ENCODE peak calls at places on chromosomes 5 and 9, in four cellular contexts. One of them, this sample, is unnamed.

GRCh38 chr5:93189707-93190120 is 391.3 kb downstream of the NR2F1-AS1 start:
- DNase-seq in GM12878: no peak
- DNase-seq in HepG2: peak
- DNase-seq in H1: no peak
- DNase-seq in this sample: no peak

GRCh38 chr5:16245249-16245648 is 65.7 kb upstream of the MARCHF11 start:
- DNase-seq in GM12878: no peak
- DNase-seq in HepG2: no peak
- DNase-seq in H1: no peak
- DNase-seq in this sample: no peak

GRCh38 chr9:113798062-113799030 is 77.8 kb upstream of the ZNF618 start:
- DNase-seq in GM12878: no peak
- DNase-seq in HepG2: no peak
- DNase-seq in H1: no peak
- DNase-seq in this sample: no peak

GRCh38 chr5:71829206-71829605 is 110.1 kb downstream of the CARTPT start:
- DNase-seq in GM12878: no peak
- DNase-seq in HepG2: no peak
- DNase-seq in H1: no peak
- DNase-seq in this sample: no peak

GRCh38 chr9:34984049-34984448 is 5.5 kb upstream of the DNAJB5 start:
- DNase-seq in GM12878: no peak
- DNase-seq in HepG2: no peak
- DNase-seq in H1: no peak
- DNase-seq in this sample: no peak

GRCh38 chr9:129358621-129359154 is 180.6 kb upstream of the IER5L start:
- DNase-seq in GM12878: no peak
- DNase-seq in HepG2: no peak
- DNase-seq in H1: no peak
- DNase-seq in this sample: no peak

GRCh38 chr5:160792281-160792680 is 59.7 kb downstream of the ATP10B start:
- DNase-seq in GM12878: no peak
- DNase-seq in HepG2: no peak
- DNase-seq in H1: no peak
- DNase-seq in this sample: no peak

GRCh38 chr5:74950836-74951515 is 84.8 kb upstream of the FAM169A start:
- DNase-seq in GM12878: no peak
- DNase-seq in HepG2: no peak
- DNase-seq in H1: no peak
- DNase-seq in this sample: no peak

GRCh38 chr9:89160797-89161196 is 17.8 kb downstream of the SHC3 start:
- DNase-seq in GM12878: no peak
- DNase-seq in HepG2: no peak
- DNase-seq in H1: no peak
- DNase-seq in this sample: no peak

DNA sequence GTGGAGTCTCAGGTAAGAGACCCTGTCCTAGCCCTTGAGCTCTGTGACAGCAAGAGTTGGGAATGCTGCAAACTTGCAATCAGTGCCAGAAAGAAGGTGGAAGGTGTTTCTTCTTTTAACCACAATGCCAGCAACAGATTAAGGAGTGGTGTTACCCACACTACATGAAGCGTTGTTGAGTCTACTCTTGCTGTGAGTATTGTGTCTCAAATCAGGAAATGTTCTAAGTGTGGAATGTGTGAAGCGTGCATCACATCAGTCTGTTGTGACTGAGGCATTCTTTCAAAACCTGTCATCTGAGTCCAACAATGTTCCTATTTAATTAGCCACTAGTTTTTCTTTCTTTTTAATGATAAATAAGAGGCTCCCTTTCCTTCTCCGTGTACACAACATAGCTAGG is 2.9 kb upstream of the LURAP1L start:
- DNase-seq in GM12878: no peak
- DNase-seq in HepG2: no peak
- DNase-seq in H1: no peak
- DNase-seq in this sample: no peak
- TF ChIP-seq SUZ12 in GM12878: no peak
- TF ChIP-seq SUZ12 in HepG2: no peak
- TF ChIP-seq SUZ12 in H1: no peak
- TF ChIP-seq SUZ12 in this sample: no peak

GRCh38 chr9:122016309-122016708 is 76.8 kb downstream of the TTLL11 start:
- DNase-seq in GM12878: no peak
- DNase-seq in HepG2: no peak
- DNase-seq in H1: no peak
- DNase-seq in this sample: no peak

GRCh38 chr9:122015165-122015821 is 77.8 kb downstream of the TTLL11 start:
- DNase-seq in GM12878: no peak
- DNase-seq in HepG2: no peak
- DNase-seq in H1: no peak
- DNase-seq in this sample: no peak

GRCh38 chr9:122016789-122017188 is 76.3 kb downstream of the TTLL11 start:
- DNase-seq in GM12878: no peak
- DNase-seq in HepG2: no peak
- DNase-seq in H1: no peak
- DNase-seq in this sample: no peak

GRCh38 chr9:122020398-122020797 is 72.7 kb downstream of the TTLL11 start:
- DNase-seq in GM12878: no peak
- DNase-seq in HepG2: no peak
- DNase-seq in H1: no peak
- DNase-seq in this sample: peak
- TF ChIP-seq YY1 in GM12878: no peak
- TF ChIP-seq YY1 in HepG2: no peak
- TF ChIP-seq YY1 in H1: no peak
- TF ChIP-seq YY1 in this sample: no peak

GRCh38 chr9:124770359-124771020 is 621 bp downstream of the NR6A1 start:
- DNase-seq in GM12878: no peak
- DNase-seq in HepG2: no peak
- DNase-seq in H1: no peak
- DNase-seq in this sample: no peak
- TF ChIP-seq SUZ12 in GM12878: no peak
- TF ChIP-seq SUZ12 in HepG2: no peak
- TF ChIP-seq SUZ12 in H1: no peak
- TF ChIP-seq SUZ12 in this sample: no peak

DNA sequence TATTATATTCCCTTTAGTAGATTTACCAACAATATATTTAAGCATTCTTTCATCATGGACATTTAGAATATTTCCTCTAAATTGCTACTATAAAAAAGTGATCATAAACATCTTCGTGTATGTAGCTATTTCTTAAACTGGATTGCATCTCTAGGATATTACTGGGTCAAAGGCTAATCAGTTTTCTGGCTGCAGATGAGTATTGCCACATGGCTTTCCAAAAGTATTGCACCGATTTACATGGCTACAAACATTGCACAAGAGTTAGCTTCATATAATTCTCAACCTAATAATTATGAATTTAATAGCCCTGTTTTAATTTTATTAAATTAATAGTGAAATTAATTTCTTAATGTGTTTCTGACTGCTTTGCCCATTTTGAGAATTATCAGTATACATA is 183.4 kb downstream of the DMRT2 start:
- DNase-seq in GM12878: no peak
- DNase-seq in HepG2: no peak
- DNase-seq in H1: no peak
- DNase-seq in this sample: no peak
- TF ChIP-seq YY1 in GM12878: no peak
- TF ChIP-seq YY1 in HepG2: no peak
- TF ChIP-seq YY1 in H1: no peak
- TF ChIP-seq YY1 in this sample: no peak

DNA sequence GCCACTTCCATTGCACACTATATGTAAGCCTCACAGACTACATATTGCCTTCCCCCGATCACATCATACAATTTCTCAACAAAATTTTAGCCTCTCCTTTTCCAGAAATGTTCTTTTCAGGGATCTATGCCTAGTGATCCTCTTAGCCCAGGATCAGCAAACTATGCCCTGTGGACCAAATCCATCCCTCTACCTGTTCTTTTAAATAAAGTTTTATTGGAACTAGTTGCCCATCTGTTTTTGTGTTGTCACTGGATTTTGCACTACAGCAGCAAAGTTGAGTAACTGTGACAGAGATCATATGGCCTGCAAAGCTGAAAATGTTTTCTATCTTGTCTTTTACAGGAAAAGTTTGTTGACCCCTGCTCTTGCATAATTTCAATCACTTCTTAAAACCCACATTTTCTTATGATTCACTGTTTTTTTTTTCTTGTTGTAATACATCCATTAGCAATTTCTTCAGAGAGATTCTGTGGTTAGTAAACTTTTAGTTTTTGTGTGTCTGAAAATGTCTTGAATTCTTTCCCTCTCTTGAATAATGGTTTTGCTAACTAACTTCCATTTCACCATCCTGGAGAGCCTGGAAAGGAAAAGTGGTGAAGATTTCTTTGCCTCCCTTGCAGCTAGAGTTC is 7.1 kb downstream of the TXNDC8 start:
- DNase-seq in GM12878: no peak
- DNase-seq in HepG2: no peak
- DNase-seq in H1: no peak
- DNase-seq in this sample: no peak
- TF ChIP-seq SUZ12 in GM12878: no peak
- TF ChIP-seq SUZ12 in HepG2: no peak
- TF ChIP-seq SUZ12 in H1: no peak
- TF ChIP-seq SUZ12 in this sample: no peak

DNA sequence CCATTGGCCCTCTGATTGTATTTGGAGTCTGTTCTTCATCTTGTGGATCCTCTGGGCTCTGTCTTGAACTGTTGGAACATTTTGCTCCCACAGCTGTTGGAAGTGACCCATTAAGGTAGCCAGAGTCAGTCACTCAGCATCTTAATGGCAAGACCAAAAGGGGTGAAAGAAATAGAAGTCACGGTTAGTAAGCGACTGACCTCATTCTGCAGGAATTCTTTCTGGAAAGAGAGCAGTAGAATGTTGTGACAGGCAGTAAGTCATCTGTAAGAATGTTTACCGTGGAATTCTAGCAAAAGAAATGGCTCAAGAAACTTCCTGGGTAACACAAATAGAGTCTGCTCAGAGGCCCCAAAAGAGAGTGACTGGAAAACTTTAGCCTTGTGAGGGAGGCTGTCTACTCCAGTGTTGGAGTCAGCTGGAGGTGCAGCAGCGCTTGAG is 28.6 kb upstream of the TNC start:
- DNase-seq in GM12878: no peak
- DNase-seq in HepG2: no peak
- DNase-seq in H1: no peak
- DNase-seq in this sample: peak
- TF ChIP-seq YY1 in GM12878: no peak
- TF ChIP-seq YY1 in HepG2: no peak
- TF ChIP-seq YY1 in H1: no peak
- TF ChIP-seq YY1 in this sample: no peak

GRCh38 chr5:164861610-164862009 is 1356.2 kb downstream of the MAT2B start:
- DNase-seq in GM12878: no peak
- DNase-seq in HepG2: no peak
- DNase-seq in H1: no peak
- DNase-seq in this sample: no peak
- TF ChIP-seq SUZ12 in GM12878: no peak
- TF ChIP-seq SUZ12 in HepG2: no peak
- TF ChIP-seq SUZ12 in H1: no peak
- TF ChIP-seq SUZ12 in this sample: no peak

DNA sequence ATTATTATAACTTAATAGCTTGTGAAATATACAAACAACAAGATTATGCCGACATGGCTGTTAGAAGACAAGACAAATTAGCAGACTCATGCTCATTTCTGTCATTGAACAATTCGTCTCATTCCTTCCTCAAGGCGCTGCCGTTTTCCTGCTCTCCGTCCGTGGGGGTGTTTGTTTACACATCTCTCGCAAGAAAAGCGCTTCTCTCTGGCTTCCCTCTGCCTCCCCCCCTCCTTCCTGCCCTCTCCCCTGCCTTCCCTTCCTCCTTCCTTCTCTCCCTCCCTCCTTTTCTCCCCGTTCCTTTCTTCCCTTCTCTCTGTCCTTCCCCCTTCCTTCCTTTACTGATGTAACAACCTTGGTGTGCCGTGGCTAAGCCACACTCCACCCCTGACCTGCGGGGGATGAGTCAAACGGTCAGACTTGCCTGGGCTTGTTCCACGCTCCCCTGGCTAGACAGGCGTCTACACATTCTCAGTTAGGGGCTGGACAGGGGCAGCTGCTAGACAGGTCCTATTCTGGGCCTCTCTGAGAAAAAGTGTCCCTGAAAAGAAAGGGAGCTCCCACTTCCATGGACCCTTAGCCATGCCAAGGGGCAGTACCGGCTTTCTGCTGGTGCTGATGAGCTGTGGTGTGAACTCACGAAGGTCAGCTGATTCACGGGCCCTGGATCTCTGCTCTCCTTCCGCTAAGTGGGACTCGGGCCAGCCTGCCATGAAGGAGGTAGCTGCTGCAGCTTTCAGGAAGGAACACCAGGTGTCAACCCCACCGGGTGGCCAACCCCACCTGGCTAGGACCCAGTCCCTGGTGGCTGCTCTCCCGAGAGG is 32.0 kb upstream of the SPTLC1 start:
- DNase-seq in GM12878: no peak
- DNase-seq in HepG2: no peak
- DNase-seq in H1: no peak
- DNase-seq in this sample: no peak
- TF ChIP-seq YY1 in GM12878: no peak
- TF ChIP-seq YY1 in HepG2: no peak
- TF ChIP-seq YY1 in H1: no peak
- TF ChIP-seq YY1 in this sample: no peak